ENCODE peak calls at places on chromosomes 3 and 15, in four cellular contexts. X, L, O and E are unnamed samples.

GRCh38 chr3:7290062-7290825 is 429.3 kb downstream of the GRM7 start:
- DNase-seq in X (no peak), L (no peak), O (no peak), E (no peak)

GRCh38 chr3:25944328-25944727 is 154.4 kb downstream of the OXSM start:
- DNase-seq in X (no peak), L (no peak), O (peak), E (no peak)

GRCh38 chr3:98812851-98813374 is 49.8 kb downstream of the ST3GAL6 start:
- DNase-seq in X (no peak), L (no peak), O (peak), E (no peak)

GRCh38 chr3:54853573-54854404 is 74.1 kb downstream of the LRTM1 start:
- DNase-seq in X (no peak), L (peak), O (peak), E (peak)

GRCh38 chr15:38618242-38618925 is 53.8 kb upstream of the RASGRP1 start:
- DNase-seq in X (no peak), L (no peak), O (no peak), E (no peak)

GRCh38 chr3:123390865-123391613 is 57.9 kb downstream of the ADCY5 start:
- DNase-seq in X (no peak), L (no peak), O (no peak), E (no peak)

GRCh38 chr3:17590465-17590864 is 152.0 kb downstream of the TBC1D5 start:
- DNase-seq in X (no peak), L (no peak), O (no peak), E (no peak)

GRCh38 chr3:120129041-120129440 is 34.8 kb upstream of the GSK3B start:
- DNase-seq in X (no peak), L (no peak), O (no peak), E (no peak)

GRCh38 chr3:128907706-128908445 is 28.5 kb downstream of the ACAD9 start:
- DNase-seq in X (no peak), L (no peak), O (no peak), E (no peak)

GRCh38 chr3:15974647-15975046 is 176.9 kb upstream of the ANKRD28 start:
- DNase-seq in X (no peak), L (no peak), O (peak), E (no peak)

GRCh38 chr15:63344737-63345390 is 36.8 kb downstream of the CA12 start:
- DNase-seq in X (no peak), L (no peak), O (no peak), E (no peak)

GRCh38 chr15:70559223-70559823 is 204.0 kb downstream of the UACA start:
- DNase-seq in X (peak), L (no peak), O (no peak), E (peak)

GRCh38 chr3:48433472-48434118 is 3.7 kb upstream of the PLXNB1 start:
- DNase-seq in X (no peak), L (no peak), O (no peak), E (no peak)

GRCh38 chr3:76083992-76084391 is 298.6 kb upstream of the ZNF717 start:
- DNase-seq in X (no peak), L (no peak), O (no peak), E (no peak)

GRCh38 chr15:68783226-68784054 is 37.3 kb downstream of the ANP32A start:
- DNase-seq in X (peak), L (no peak), O (peak), E (peak)

GRCh38 chr3:49702672-49703071 is 13.3 kb downstream of the RNF123 start:
- DNase-seq in X (no peak), L (no peak), O (no peak), E (no peak)

GRCh38 chr3:170360916-170361315 is 3.4 kb downstream of the SKIL start:
- DNase-seq in X (no peak), L (no peak), O (no peak), E (no peak)

GRCh38 chr3:43699864-43700263 is 9.1 kb downstream of the ABHD5 start:
- DNase-seq in X (no peak), L (no peak), O (peak), E (no peak)

GRCh38 chr3:55885721-55886120 is 398.6 kb upstream of the WNT5A start:
- DNase-seq in X (no peak), L (no peak), O (no peak), E (no peak)

GRCh38 chr3:178900244-178900643 is 171.4 kb downstream of the ZMAT3 start:
- DNase-seq in X (no peak), L (no peak), O (no peak), E (no peak)